ENCODE peak calls at places on chromosomes 4 and X, in six cellular contexts. N is H1, K is H9, J is IMR-90, D is neuronal stem cell, M is trophoblast cell. T is an unnamed sample.
A peak's percentile ranks its signal among the peaks of the same experiment; 100 is the strongest.

GRCh38 chrX:120672841-120673530 is 43.1 kb upstream of the C1GALT1C1 start:
- DNase-seq in N (no peak), K (no peak), J (no peak), D (no peak), M (no peak), T (no peak)

GRCh38 chrX:48058621-48059295 is 12.7 kb downstream of the ZNF630 start:
- DNase-seq in N (no peak), K (no peak), J (no peak), D (no peak), M (no peak), T (no peak)

GRCh38 chrX:41010188-41010846 is 74.9 kb upstream of the USP9X start:
- DNase-seq in N (peak; percentile 52), K (peak; percentile 85), J (peak; percentile 88), D (no peak), M (peak; percentile 61), T (peak; percentile 92)

GRCh38 chr4:1201851-1202525 is 29.6 kb upstream of the SPON2 start:
- DNase-seq in N (no peak), K (no peak), J (peak; percentile 95), D (no peak), M (no peak), T (peak; percentile 100)

GRCh38 chr4:89949782-89950387 is 55.2 kb downstream of the MMRN1 start:
- DNase-seq in N (no peak), K (no peak), J (no peak), D (no peak), M (peak; percentile 35), T (no peak)

GRCh38 chrX:21940356-21940829 is at the start of gene SMS:
- DNase-seq in N (peak; percentile 70), K (peak; percentile 67), J (peak; percentile 75), D (no peak), M (peak; percentile 66), T (peak; percentile 73)

GRCh38 chr4:610411-611261 is 14.7 kb upstream of the PDE6B start:
- DNase-seq in N (no peak), K (no peak), J (peak; percentile 49), D (no peak), M (peak; percentile 88), T (no peak)

GRCh38 chrX:17242470-17242869 is 132.5 kb upstream of the NHS start:
- DNase-seq in N (peak; percentile 45), K (no peak), J (peak; percentile 55), D (peak; percentile 42), M (peak; percentile 78), T (peak; percentile 18)

GRCh38 chr4:127586922-127587571 is 45.7 kb upstream of the INTU start:
- DNase-seq in N (no peak), K (peak; percentile 74), J (peak; percentile 39), D (no peak), M (peak; percentile 64), T (peak; percentile 49)

GRCh38 chrX:97806238-97806637 is 922.5 kb downstream of the RPA4 start:
- DNase-seq in N (no peak), K (no peak), J (peak; percentile 75), D (no peak), M (no peak), T (peak; percentile 1)

GRCh38 chr4:38160487-38161207 is 200.4 kb downstream of the PTTG2 start:
- DNase-seq in N (no peak), K (no peak), J (peak; percentile 99), D (peak; percentile 15), M (peak; percentile 95), T (peak; percentile 99)

GRCh38 chrX:69038188-69038587 is 127.1 kb downstream of the PJA1 start:
- DNase-seq in N (no peak), K (peak; percentile 6), J (no peak), D (no peak), M (no peak), T (no peak)

GRCh38 chr4:74934016-74934821 is 1.3 kb downstream of the PARM1 start:
- DNase-seq in N (peak; percentile 55), K (peak; percentile 47), J (peak; percentile 14), D (no peak), M (peak; percentile 84), T (peak; percentile 78)

GRCh38 chr4:145034727-145035211 is 63.2 kb downstream of the ANAPC10 start:
- DNase-seq in N (no peak), K (no peak), J (peak; percentile 85), D (no peak), M (peak; percentile 65), T (peak; percentile 90)

GRCh38 chr4:121898150-121898549 is 27.9 kb upstream of the BBS7 start:
- DNase-seq in N (no peak), K (no peak), J (no peak), D (no peak), M (peak; percentile 2), T (no peak)

GRCh38 chr4:142440093-142440492 is 406.0 kb downstream of the INPP4B start:
- DNase-seq in N (no peak), K (no peak), J (peak; percentile 29), D (no peak), M (no peak), T (no peak)
- H3K14ac ChIP-seq in N (no peak overlapping the region), K (no peak overlapping the region), J (no peak overlapping the region), D (no peak overlapping the region), M (no peak overlapping the region), T (no peak overlapping the region)

GRCh38 chr4:109557433-109557832 is 2.6 kb upstream of the MCUB start:
- DNase-seq in N (no peak), K (no peak), J (no peak), D (no peak), M (no peak), T (no peak)

GRCh38 chr4:109559983-109560686 is at the start of gene MCUB:
- DNase-seq in N (peak; percentile 84), K (peak; percentile 87), J (peak; percentile 89), D (peak; percentile 83), M (peak; percentile 86), T (peak; percentile 90)

GRCh38 chr4:109562457-109563237 is 2.6 kb downstream of the MCUB start:
- DNase-seq in N (no peak), K (no peak), J (no peak), D (peak; percentile 9), M (no peak), T (no peak)

GRCh38 chr4:109559625-109559982 is 442 bp upstream of the MCUB start:
- DNase-seq in N (peak; percentile 77), K (peak; percentile 60), J (no peak), D (no peak), M (peak; percentile 32), T (no peak)

DNA sequence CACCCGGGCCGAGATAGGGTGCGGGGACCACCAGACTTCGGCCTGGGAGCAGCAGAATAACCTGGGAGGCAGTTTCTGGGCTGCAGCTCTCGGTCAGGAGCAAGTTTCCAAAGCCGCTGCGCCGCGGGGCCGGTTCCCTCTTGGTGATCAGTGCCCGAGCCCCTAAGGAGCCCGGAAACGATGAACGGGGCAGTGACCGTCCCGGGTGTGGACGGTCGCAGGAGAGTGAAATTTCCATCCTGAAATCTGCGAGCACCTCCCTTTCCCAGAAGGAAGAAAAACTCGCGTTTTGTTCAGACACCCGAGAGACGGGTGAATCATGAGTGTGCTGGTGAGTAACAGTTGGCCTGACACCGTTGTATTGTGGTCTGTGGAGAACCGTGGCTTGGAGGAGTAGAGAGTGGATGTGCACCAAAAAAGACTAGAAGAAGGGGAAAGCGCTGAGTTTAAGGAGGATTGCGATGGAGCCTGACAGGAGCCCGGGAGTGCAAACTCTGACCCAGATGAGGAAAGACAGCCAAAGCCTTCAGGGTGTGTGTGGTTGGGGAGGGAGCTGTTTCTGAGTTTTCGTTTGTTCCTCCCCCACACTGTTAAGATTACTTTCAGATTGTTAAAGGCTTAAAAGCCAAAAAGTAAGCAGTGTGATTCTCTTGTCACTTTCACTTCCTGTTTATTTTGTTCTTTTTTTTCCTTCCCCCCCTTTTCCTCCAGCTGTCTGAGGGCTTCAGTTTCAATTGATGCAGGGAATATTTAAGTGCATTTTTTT is 824 bp downstream of the MCUB start:
- DNase-seq in N (peak; percentile 56), K (peak; percentile 53), J (peak; percentile 81), D (peak; percentile 30), M (peak; percentile 54), T (peak; percentile 83)
- H3K18ac ChIP-seq in N (no peak overlapping the region), K (no peak overlapping the region), J (no peak overlapping the region), D (peak overlapping the region; percentile 98), M (no peak overlapping the region), T (peak overlapping the region; percentile 92)

DNA sequence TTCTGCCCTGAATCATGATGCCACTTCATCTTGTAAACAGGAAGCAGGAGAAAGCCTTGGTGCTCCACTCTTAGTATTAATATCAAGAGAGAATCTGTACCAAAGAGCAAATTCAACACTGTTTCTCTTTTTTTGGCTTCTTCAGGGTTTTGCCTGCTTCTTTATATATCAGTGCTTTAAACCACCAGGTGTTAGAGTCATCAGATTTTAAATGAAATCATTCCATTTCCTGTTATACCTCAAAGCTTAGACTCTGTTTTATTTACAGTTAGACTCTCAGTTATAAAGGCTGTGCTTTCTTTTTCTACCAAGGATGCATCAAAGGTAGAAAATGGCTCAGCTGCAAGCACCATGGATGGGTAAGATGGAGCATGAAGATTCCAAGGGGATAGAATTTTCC is 350.9 kb downstream of the CAMK2D start:
- DNase-seq in N (no peak), K (no peak), J (no peak), D (no peak), M (no peak), T (peak; percentile 4)
- H3K23ac ChIP-seq in N (no peak overlapping the region), K (no peak overlapping the region), J (no peak overlapping the region), D (no peak overlapping the region), M (no peak overlapping the region), T (no peak overlapping the region)

DNA sequence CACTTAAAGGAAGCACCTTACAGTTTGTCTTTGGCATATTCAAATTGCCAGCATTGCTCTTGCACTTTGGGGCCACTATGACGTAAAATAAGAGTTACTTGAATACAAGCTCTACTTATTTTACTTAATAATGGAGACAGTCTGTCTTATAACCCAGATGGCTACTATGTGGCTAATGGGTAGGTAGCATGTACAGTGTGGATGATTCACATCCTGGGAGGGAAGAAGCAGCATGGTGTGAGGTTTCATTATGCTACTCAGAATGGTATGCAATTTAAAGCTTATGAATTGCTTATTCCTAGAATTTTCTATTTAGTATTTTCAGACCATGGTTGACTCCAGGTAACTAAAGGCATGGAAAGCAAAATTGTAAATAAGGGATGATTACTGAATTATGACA is 761.8 kb upstream of the ATOH1 start:
- DNase-seq in N (no peak), K (no peak), J (peak; percentile 1), D (no peak), M (no peak), T (peak; percentile 19)
- H3K14ac ChIP-seq in N (no peak overlapping the region), K (no peak overlapping the region), J (no peak overlapping the region), D (no peak overlapping the region), M (no peak overlapping the region), T (no peak overlapping the region)

GRCh38 chr4:2412534-2412884 is 5.9 kb downstream of the ZFYVE28 start:
- DNase-seq in N (no peak), K (no peak), J (no peak), D (no peak), M (no peak), T (no peak)
- H3K18ac ChIP-seq in N (peak overlapping the region; percentile 91), K (peak overlapping the region; percentile 71), J (peak overlapping the region; percentile 18), D (no peak overlapping the region), M (no peak overlapping the region), T (peak overlapping the region; percentile 88)

T was measured in mesenchymal stem cell.